ENCODE peak calls at places on chromosomes 6 and 20, in ten cellular contexts. Y is tibial artery, K is ovary, V is neuronal stem cell, J is right atrium auricular region, R is Peyer's patch, M is MM.1S, W is heart left ventricle, I is IMR-90, L is tibial nerve. H is an unnamed sample. For H3K4me1 and H3K36me3, the result is how much of the 10 kb centered on the place peaks cover.

GRCh38 chr6:1388081-1388926 is 1.1 kb upstream of the FOXF2 start:
- DNase-seq in L (no peak), K (no peak), J (no peak), V (peak), Y (no peak), R (no peak), I (peak), W (no peak), M (no peak), H (no peak)

GRCh38 chr20:4108495-4109306 is 93.3 kb upstream of the RNF24 start:
- DNase-seq in R (no peak), L (peak), M (peak), K (peak), V (peak), J (peak), I (peak), W (peak), Y (peak), H (peak)

GRCh38 chr6:153208706-153209105 is 77.6 kb upstream of the RGS17 start:
- DNase-seq in W (peak), R (no peak), M (no peak), K (no peak), J (no peak), V (no peak), Y (no peak), L (no peak), I (no peak), H (no peak)

GRCh38 chr6:75103411-75103810 is 102.4 kb downstream of the COL12A1 start:
- DNase-seq in J (no peak), L (no peak), R (no peak), W (no peak), Y (no peak), K (no peak), V (no peak), I (no peak), M (no peak), H (no peak)

GRCh38 chr6:116847234-116847633 is 18.4 kb upstream of the GPRC6A start:
- DNase-seq in L (no peak), I (peak), R (no peak), K (no peak), Y (no peak), M (peak), W (no peak), V (no peak), J (no peak), H (no peak)

GRCh38 chr6:82022614-82023102 is 224.9 kb downstream of the IBTK start:
- DNase-seq in V (no peak), I (peak), M (no peak), W (no peak), Y (no peak), L (no peak), J (no peak), K (no peak), R (no peak), H (no peak)

GRCh38 chr20:36847710-36848040 is 28.3 kb upstream of the TLDC2 start:
- DNase-seq in L (no peak), V (no peak), J (no peak), W (no peak), I (peak), Y (no peak), M (no peak), K (no peak), R (no peak), H (no peak)

GRCh38 chr6:10033223-10033829 is 381.5 kb downstream of the TFAP2A start:
- DNase-seq in Y (no peak), I (no peak), K (no peak), M (no peak), V (no peak), W (no peak), J (no peak), R (no peak), L (no peak), H (no peak)

GRCh38 chr20:56447227-56447626 is 21.2 kb upstream of the RTF2 start:
- DNase-seq in Y (peak), K (no peak), M (no peak), V (no peak), J (no peak), W (no peak), I (no peak), L (no peak), R (no peak), H (no peak)

GRCh38 chr20:62984666-62985065 is 22.1 kb downstream of the BHLHE23 start:
- DNase-seq in K (no peak), L (no peak), W (no peak), J (no peak), R (no peak), Y (no peak), V (no peak), I (no peak), M (no peak), H (no peak)

GRCh38 chr6:138289739-138290138 is 71.4 kb upstream of the PBOV1 start:
- DNase-seq in I (no peak), V (no peak), R (no peak), K (no peak), W (no peak), M (peak), Y (no peak), L (no peak), J (no peak), H (peak)

GRCh38 chr6:7324520-7324919 is 11.5 kb upstream of the SSR1 start:
- DNase-seq in I (no peak), W (peak), J (no peak), M (no peak), V (no peak), L (peak), K (no peak), R (peak), Y (no peak), H (no peak)

GRCh38 chr6:43990627-43991619 is 136.3 kb downstream of the MRPL14 start:
- DNase-seq in J (no peak), R (no peak), L (no peak), K (peak), M (no peak), I (peak), W (no peak), Y (peak), V (no peak), H (no peak)

GRCh38 chr20:21693322-21693721 is 12.1 kb upstream of the PAX1 start:
- DNase-seq in W (no peak), K (no peak), M (no peak), I (no peak), V (no peak), L (no peak), Y (no peak), J (no peak), R (no peak), H (no peak)

GRCh38 chr6:18586133-18586532 is 199.0 kb downstream of the RNF144B start:
- DNase-seq in L (no peak), I (no peak), J (no peak), Y (no peak), R (no peak), V (no peak), K (no peak), W (no peak), M (peak), H (no peak)

GRCh38 chr20:62353289-62354030 is 13.7 kb downstream of the LAMA5 start:
- DNase-seq in Y (no peak), I (no peak), V (no peak), L (no peak), K (no peak), R (no peak), M (no peak), J (no peak), W (no peak), H (no peak)

GRCh38 chr20:10647471-10647870 is 26.3 kb downstream of the JAG1 start:
- DNase-seq in K (no peak), Y (peak), J (no peak), W (no peak), M (no peak), R (no peak), I (no peak), L (peak), V (no peak), H (no peak)
- H3K4me1 ChIP-seq in K (under half), Y (half or more), J (under half), W (half or more), M (under half), R (under half), I (under half), L (under half), V (under half), H (under half)

GRCh38 chr6:80020381-80021120 is 16.1 kb downstream of the TTK start:
- DNase-seq in M (no peak), R (no peak), I (no peak), Y (no peak), J (no peak), V (no peak), W (no peak), K (no peak), L (no peak), H (no peak)
- H3K36me3 ChIP-seq in M (under half), R (under half), I (under half), Y (under half), J (under half), V (under half), W (under half), K (under half), L (under half), H (under half)

GRCh38 chr6:125099211-125100017 is 54.2 kb upstream of the TPD52L1 start:
- DNase-seq in V (peak), M (peak), Y (peak), W (peak), J (no peak), I (peak), R (no peak), K (peak), L (no peak), H (peak)
- H3K4me1 ChIP-seq in V (under half), M (under half), Y (under half), W (under half), J (under half), I (under half), R (under half), K (under half), L (under half), H (under half)

GRCh38 chr6:15503346-15503680 is 159.5 kb downstream of the DTNBP1 start:
- DNase-seq in W (no peak), I (no peak), K (no peak), M (no peak), J (no peak), Y (no peak), L (no peak), V (no peak), R (no peak), H (no peak)
- H3K36me3 ChIP-seq in W (under half), I (under half), K (under half), M (under half), J (under half), Y (under half), L (under half), V (under half), R (under half), H (half or more)

GRCh38 chr20:33669224-33669623 is 2.5 kb downstream of the ACTL10 start:
- DNase-seq in L (no peak), V (no peak), W (no peak), K (no peak), Y (no peak), M (no peak), R (no peak), I (no peak), J (no peak), H (no peak)
- H3K4me1 ChIP-seq in L (under half), V (under half), W (under half), K (under half), Y (half or more), M (under half), R (under half), I (under half), J (half or more), H (half or more)

GRCh38 chr6:169227116-169227515 is 26.5 kb downstream of the THBS2 start:
- DNase-seq in J (no peak), R (no peak), M (no peak), W (no peak), V (no peak), Y (no peak), K (no peak), L (no peak), I (no peak), H (no peak)
- H3K36me3 ChIP-seq in J (under half), R (under half), M (under half), W (under half), V (under half), Y (under half), K (under half), L (under half), I (half or more), H (under half)